ENCODE peak calls at places on chromosome 9, in eight cellular contexts. S is colonic mucosa, N is tibial nerve, H is WERI-Rb-1, G is cardiac muscle cell, R is hepatocyte, J is neural progenitor cell, Y is GM06990. E is an unnamed sample.

GRCh38 chr9:23830949-23831730 is 5.1 kb upstream of the ELAVL2 start:
- DNase-seq in S (no peak), N (no peak), H (peak; percentile 29), G (no peak), R (no peak), J (peak; percentile 61), Y (no peak), E (no peak)

GRCh38 chr9:120852240-120853018 is 9.7 kb upstream of the PSMD5 start:
- DNase-seq in S (no peak), N (no peak), H (no peak), G (no peak), R (no peak), J (peak; percentile 45), Y (no peak), E (no peak)

GRCh38 chr9:114469091-114469853 is 36.0 kb downstream of the WHRN start:
- DNase-seq in S (no peak), N (no peak), H (no peak), G (no peak), R (no peak), J (no peak), Y (no peak), E (no peak)

GRCh38 chr9:22052376-22052945 is 43.4 kb upstream of the CDKN2B start:
- DNase-seq in S (no peak), N (no peak), H (no peak), G (peak; percentile 91), R (peak; percentile 16), J (peak; percentile 34), Y (no peak), E (no peak)

GRCh38 chr9:137672907-137673791 is 54.3 kb downstream of the EHMT1 start:
- DNase-seq in S (peak; percentile 47), N (peak; percentile 72), H (peak; percentile 51), G (peak; percentile 84), R (peak; percentile 85), J (peak; percentile 77), Y (peak; percentile 54), E (peak; percentile 50)

GRCh38 chr9:80028501-80028900 is 456.7 kb downstream of the TLE4 start:
- DNase-seq in S (no peak), N (no peak), H (peak; percentile 12), G (no peak), R (peak; percentile 42), J (peak; percentile 28), Y (no peak), E (no peak)

GRCh38 chr9:81146684-81147337 is 542.5 kb downstream of the TLE1 start:
- DNase-seq in S (no peak), N (no peak), H (no peak), G (no peak), R (no peak), J (no peak), Y (no peak), E (peak; percentile 40)

GRCh38 chr9:119905706-119906105 is 536.5 kb upstream of the BRINP1 start:
- DNase-seq in S (no peak), N (no peak), H (no peak), G (no peak), R (no peak), J (no peak), Y (no peak), E (no peak)

GRCh38 chr9:134634667-134635230 is 6.9 kb upstream of the COL5A1 start:
- DNase-seq in S (no peak), N (no peak), H (no peak), G (no peak), R (no peak), J (no peak), Y (no peak), E (no peak)

GRCh38 chr9:132554755-132555154 is 27.7 kb upstream of the BARHL1 start:
- DNase-seq in S (no peak), N (no peak), H (no peak), G (no peak), R (no peak), J (no peak), Y (no peak), E (no peak)

GRCh38 chr9:127608104-127608966 is 3.7 kb upstream of the STXBP1 start:
- DNase-seq in S (peak; percentile 76), N (no peak), H (peak; percentile 99), G (peak; percentile 52), R (peak; percentile 92), J (peak; percentile 95), Y (peak; percentile 66), E (peak; percentile 91)

GRCh38 chr9:127015926-127016512 is 101.4 kb downstream of the RALGPS1 start:
- DNase-seq in S (no peak), N (no peak), H (peak; percentile 41), G (no peak), R (no peak), J (no peak), Y (no peak), E (no peak)

GRCh38 chr9:115006660-115007059 is 76.3 kb upstream of the TNFSF8 start:
- DNase-seq in S (no peak), N (no peak), H (no peak), G (peak; percentile 81), R (no peak), J (no peak), Y (no peak), E (no peak)

GRCh38 chr9:133701981-133702797 is 36.0 kb downstream of the SARDH start:
- DNase-seq in S (no peak), N (no peak), H (no peak), G (peak; percentile 80), R (peak; percentile 59), J (no peak), Y (no peak), E (no peak)

GRCh38 chr9:121296213-121297127 is 28.5 kb downstream of the GSN start:
- DNase-seq in S (no peak), N (no peak), H (no peak), G (no peak), R (no peak), J (no peak), Y (no peak), E (no peak)

GRCh38 chr9:30089428-30089827 is 2295.0 kb upstream of the ACO1 start:
- DNase-seq in S (peak; percentile 21), N (no peak), H (no peak), G (no peak), R (no peak), J (no peak), Y (no peak), E (no peak)

GRCh38 chr9:134061688-134062371 is 6.0 kb downstream of the BRD3 start:
- DNase-seq in S (no peak), N (no peak), H (no peak), G (no peak), R (peak; percentile 21), J (peak; percentile 1), Y (no peak), E (peak; percentile 41)

GRCh38 chr9:72271617-72272478 is 93.2 kb downstream of the ZFAND5 start:
- DNase-seq in S (peak; percentile 80), N (peak; percentile 91), H (peak; percentile 49), G (peak; percentile 64), R (peak; percentile 78), J (peak; percentile 73), Y (no peak), E (peak; percentile 45)

GRCh38 chr9:124950050-124950718 is 9.3 kb upstream of the GOLGA1 start:
- DNase-seq in S (no peak), N (no peak), H (no peak), G (no peak), R (no peak), J (no peak), Y (no peak), E (no peak)

GRCh38 chr9:78807286-78807685 is 510.4 kb downstream of the PSAT1 start:
- DNase-seq in S (no peak), N (no peak), H (no peak), G (no peak), R (no peak), J (no peak), Y (no peak), E (no peak)

GRCh38 chr9:78122631-78123030 is 91.0 kb upstream of the GNAQ start:
- DNase-seq in S (no peak), N (no peak), H (no peak), G (peak; percentile 32), R (no peak), J (no peak), Y (no peak), E (no peak)

GRCh38 chr9:33042528-33042927 is 17.5 kb downstream of the DNAJA1 start:
- DNase-seq in S (no peak), N (no peak), H (no peak), G (no peak), R (no peak), J (no peak), Y (no peak), E (no peak)

DNA sequence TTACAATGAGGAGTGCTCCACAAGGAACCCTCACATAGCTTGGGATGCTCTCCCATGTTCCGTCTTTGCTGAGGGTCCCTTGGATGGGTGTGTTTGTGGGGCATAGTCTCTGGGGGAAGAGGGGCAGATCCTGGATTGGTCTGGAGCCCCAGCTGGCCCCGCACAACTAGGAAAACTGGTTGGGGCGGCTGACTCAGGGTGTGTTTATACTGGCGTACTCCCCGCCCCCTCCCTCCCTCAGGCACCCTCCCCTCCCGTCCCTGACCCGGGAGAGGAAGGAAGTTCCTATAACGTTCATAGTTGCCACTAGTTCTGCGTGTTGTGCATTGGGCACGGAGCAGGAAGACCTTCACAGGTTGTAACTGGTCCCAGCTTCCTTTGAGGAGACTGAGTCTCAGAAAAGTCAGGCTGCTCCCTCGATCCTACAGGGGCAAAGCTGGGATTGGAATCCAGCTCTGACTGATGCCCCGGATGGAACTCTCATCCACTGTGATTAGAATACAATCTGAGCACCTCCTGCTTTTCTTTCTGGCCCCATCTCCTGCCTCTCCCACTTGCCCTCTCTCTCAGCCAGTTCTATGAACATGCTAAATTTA is 11.0 kb downstream of the IER5L start:
- DNase-seq in S (peak; percentile 95), N (peak; percentile 62), H (no peak), G (peak; percentile 78), R (peak; percentile 92), J (no peak), Y (no peak), E (peak; percentile 94)
- H3K4me3 ChIP-seq in S (no peak overlapping the region), N (no peak overlapping the region), H (no peak overlapping the region), G (no peak overlapping the region), R (no peak overlapping the region), J (no peak overlapping the region), Y (no peak overlapping the region), E (no peak overlapping the region)

GRCh38 chr9:91840469-91840868 is 109.6 kb downstream of the ROR2 start:
- DNase-seq in S (no peak), N (no peak), H (no peak), G (no peak), R (no peak), J (no peak), Y (no peak), E (no peak)
- H3K27me3 ChIP-seq in S (no peaks in the 10 kb centered on the region), N (no peaks in the 10 kb centered on the region), H (no peaks in the 10 kb centered on the region), G (no peaks in the 10 kb centered on the region), R (no peaks in the 10 kb centered on the region), J (no peaks in the 10 kb centered on the region), Y (no peaks in the 10 kb centered on the region), E (no peaks in the 10 kb centered on the region)

DNA sequence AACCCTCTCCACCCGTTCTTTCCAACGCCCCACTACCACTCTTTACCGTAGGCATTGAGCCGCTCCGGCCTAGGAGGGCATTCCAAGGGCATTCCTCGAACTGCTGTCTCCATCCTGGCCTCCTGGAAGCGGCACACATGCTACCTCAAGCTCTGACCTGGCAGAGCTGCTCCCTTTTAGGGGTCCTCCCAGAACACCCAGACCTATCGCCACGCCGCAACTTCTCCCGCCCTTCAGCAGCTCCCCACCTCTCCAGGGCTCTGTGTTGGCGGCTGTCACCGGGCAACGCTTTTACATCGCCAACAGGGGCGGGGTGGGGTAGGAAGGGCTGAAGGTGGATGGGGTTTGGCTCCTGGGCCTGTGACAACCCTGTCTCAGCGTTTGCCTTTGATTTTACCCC is 4.6 kb upstream of the MYORG start:
- DNase-seq in S (peak; percentile 57), N (no peak), H (no peak), G (no peak), R (peak; percentile 13), J (peak; percentile 34), Y (no peak), E (no peak)
- H3K4me3 ChIP-seq in S (peak overlapping the region; percentile 69), N (no peak overlapping the region), H (no peak overlapping the region), G (peak overlapping the region; percentile 30), R (peak overlapping the region; percentile 63), J (peak overlapping the region; percentile 52), Y (no peak overlapping the region), E (peak overlapping the region; percentile 39)

GRCh38 chr9:136664000-136664798 is 1.5 kb downstream of the EGFL7 start:
- DNase-seq in S (no peak), N (no peak), H (no peak), G (no peak), R (no peak), J (no peak), Y (no peak), E (no peak)
- H3K27me3 ChIP-seq in S (peaks cover 53% of the 10 kb centered on the region), N (no peaks in the 10 kb centered on the region), H (no peaks in the 10 kb centered on the region), G (no peaks in the 10 kb centered on the region), R (no peaks in the 10 kb centered on the region), J (peaks cover 21% of the 10 kb centered on the region), Y (peaks cover 1% of the 10 kb centered on the region), E (no peaks in the 10 kb centered on the region)

E was measured in thyroid gland.